ENCODE peak calls at places on chromosome 3, in four cellular contexts. One of them, this sample, is unnamed.

GRCh38 chr3:196650740-196651311 is 11.3 kb downstream of the NRROS start:
- DNase-seq in adipocyte: peak; percentile 96
- DNase-seq in NT2/D1: no peak
- DNase-seq in neuronal stem cell: no peak
- DNase-seq in this sample: peak; percentile 97

GRCh38 chr3:134718736-134719135 is 67.9 kb upstream of the KY start:
- DNase-seq in neuronal stem cell: no peak
- DNase-seq in NT2/D1: no peak
- DNase-seq in adipocyte: no peak
- DNase-seq in this sample: no peak

GRCh38 chr3:14547693-14548092 is 7.6 kb upstream of the GRIP2 start:
- DNase-seq in NT2/D1: no peak
- DNase-seq in neuronal stem cell: no peak
- DNase-seq in adipocyte: no peak
- DNase-seq in this sample: no peak

GRCh38 chr3:70974752-70975151 is 608.8 kb downstream of the FOXP1 start:
- DNase-seq in adipocyte: no peak
- DNase-seq in NT2/D1: no peak
- DNase-seq in neuronal stem cell: no peak
- DNase-seq in this sample: no peak

GRCh38 chr3:122689587-122689986 is 8.9 kb downstream of the PARP14 start:
- DNase-seq in NT2/D1: no peak
- DNase-seq in adipocyte: peak; percentile 19
- DNase-seq in neuronal stem cell: no peak
- DNase-seq in this sample: peak; percentile 58

GRCh38 chr3:168545591-168545990 is 449.9 kb upstream of the GOLIM4 start:
- DNase-seq in adipocyte: peak; percentile 75
- DNase-seq in neuronal stem cell: no peak
- DNase-seq in NT2/D1: no peak
- DNase-seq in this sample: peak; percentile 30

GRCh38 chr3:58102371-58102750 is 94.1 kb downstream of the FLNB start:
- DNase-seq in adipocyte: no peak
- DNase-seq in NT2/D1: no peak
- DNase-seq in neuronal stem cell: no peak
- DNase-seq in this sample: peak; percentile 26

GRCh38 chr3:149407898-149408297 is 30.4 kb upstream of the TM4SF1 start:
- DNase-seq in adipocyte: peak; percentile 19
- DNase-seq in NT2/D1: no peak
- DNase-seq in neuronal stem cell: no peak
- DNase-seq in this sample: peak; percentile 56

GRCh38 chr3:72426618-72427397 is 421.4 kb downstream of the SHQ1 start:
- DNase-seq in neuronal stem cell: no peak
- DNase-seq in adipocyte: no peak
- DNase-seq in NT2/D1: no peak
- DNase-seq in this sample: no peak

GRCh38 chr3:131912255-131912654 is 122.6 kb downstream of the CPNE4 start:
- DNase-seq in NT2/D1: no peak
- DNase-seq in neuronal stem cell: no peak
- DNase-seq in adipocyte: no peak
- DNase-seq in this sample: no peak

GRCh38 chr3:62749657-62750056 is 125.6 kb downstream of the CADPS start:
- DNase-seq in adipocyte: no peak
- DNase-seq in neuronal stem cell: no peak
- DNase-seq in NT2/D1: no peak
- DNase-seq in this sample: no peak

GRCh38 chr3:58392191-58392590 is 41.4 kb downstream of the PDHB start:
- DNase-seq in neuronal stem cell: no peak
- DNase-seq in adipocyte: no peak
- DNase-seq in NT2/D1: no peak
- DNase-seq in this sample: peak; percentile 6

GRCh38 chr3:59573911-59574310 is 524.1 kb upstream of the CFAP20DC start:
- DNase-seq in neuronal stem cell: no peak
- DNase-seq in adipocyte: no peak
- DNase-seq in NT2/D1: no peak
- DNase-seq in this sample: peak; percentile 72

GRCh38 chr3:151933224-151933858 is 59.9 kb downstream of the SUCNR1 start:
- DNase-seq in neuronal stem cell: no peak
- DNase-seq in adipocyte: peak; percentile 86
- DNase-seq in NT2/D1: no peak
- DNase-seq in this sample: no peak

GRCh38 chr3:11603628-11604027 is 40.1 kb downstream of the VGLL4 start:
- DNase-seq in NT2/D1: no peak
- DNase-seq in adipocyte: peak; percentile 83
- DNase-seq in neuronal stem cell: no peak
- DNase-seq in this sample: peak; percentile 94

GRCh38 chr3:129002573-129003569 is 1.8 kb downstream of the EFCC1 start:
- DNase-seq in NT2/D1: no peak
- DNase-seq in neuronal stem cell: no peak
- DNase-seq in adipocyte: no peak
- DNase-seq in this sample: no peak
- H3K4me3 ChIP-seq in NT2/D1: no peak overlapping the region
- H3K4me3 ChIP-seq in neuronal stem cell: peak overlapping the region; percentile 87
- H3K4me3 ChIP-seq in adipocyte: no peak overlapping the region
- H3K4me3 ChIP-seq in this sample: no peak overlapping the region

DNA sequence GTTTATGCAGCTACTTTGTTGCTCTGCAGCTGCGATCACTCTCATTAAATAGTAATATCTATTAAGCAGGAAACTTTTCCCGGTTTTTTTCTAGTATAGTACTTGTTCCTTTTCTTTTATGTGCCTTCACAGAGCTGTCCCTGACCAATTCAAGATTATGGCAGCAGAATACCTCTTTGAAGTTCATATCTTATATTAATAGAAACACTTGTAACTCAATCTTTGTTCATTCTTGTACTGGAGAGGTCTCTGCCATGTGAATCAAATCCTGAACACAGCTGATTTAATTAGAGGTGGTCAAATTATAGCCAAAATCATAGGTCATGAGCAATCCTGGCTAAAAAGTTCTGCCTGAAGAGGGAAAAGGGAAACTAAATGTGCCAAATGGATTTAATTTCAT is 399.0 kb upstream of the ARHGEF26 start:
- DNase-seq in NT2/D1: no peak
- DNase-seq in neuronal stem cell: no peak
- DNase-seq in adipocyte: no peak
- DNase-seq in this sample: no peak
- H3K9ac ChIP-seq in NT2/D1: no peak overlapping the region
- H3K9ac ChIP-seq in neuronal stem cell: no peak overlapping the region
- H3K9ac ChIP-seq in adipocyte: no peak overlapping the region
- H3K9ac ChIP-seq in this sample: no peak overlapping the region

GRCh38 chr3:42195879-42196330 is 70.1 kb downstream of the CCK start:
- DNase-seq in neuronal stem cell: no peak
- DNase-seq in adipocyte: peak; percentile 49
- DNase-seq in NT2/D1: no peak
- DNase-seq in this sample: no peak
- H3K4me3 ChIP-seq in neuronal stem cell: no peak overlapping the region
- H3K4me3 ChIP-seq in adipocyte: no peak overlapping the region
- H3K4me3 ChIP-seq in NT2/D1: no peak overlapping the region
- H3K4me3 ChIP-seq in this sample: no peak overlapping the region

GRCh38 chr3:115788921-115789470 is 165.7 kb downstream of the GAP43 start:
- DNase-seq in NT2/D1: no peak
- DNase-seq in neuronal stem cell: no peak
- DNase-seq in adipocyte: peak; percentile 52
- DNase-seq in this sample: peak; percentile 100

GRCh38 chr3:115792206-115792955 is 169.1 kb downstream of the GAP43 start:
- DNase-seq in adipocyte: no peak
- DNase-seq in NT2/D1: no peak
- DNase-seq in neuronal stem cell: no peak
- DNase-seq in this sample: peak; percentile 80

GRCh38 chr3:115787818-115788217 is 164.5 kb downstream of the GAP43 start:
- DNase-seq in NT2/D1: no peak
- DNase-seq in adipocyte: no peak
- DNase-seq in neuronal stem cell: no peak
- DNase-seq in this sample: no peak

GRCh38 chr3:115790759-115791158 is 167.4 kb downstream of the GAP43 start:
- DNase-seq in neuronal stem cell: no peak
- DNase-seq in NT2/D1: no peak
- DNase-seq in adipocyte: peak; percentile 90
- DNase-seq in this sample: peak; percentile 100

GRCh38 chr3:115789480-115789879 is 166.2 kb downstream of the GAP43 start:
- DNase-seq in neuronal stem cell: no peak
- DNase-seq in NT2/D1: no peak
- DNase-seq in adipocyte: no peak
- DNase-seq in this sample: peak; percentile 41
- H3K9ac ChIP-seq in neuronal stem cell: no peak overlapping the region
- H3K9ac ChIP-seq in NT2/D1: no peak overlapping the region
- H3K9ac ChIP-seq in adipocyte: no peak overlapping the region
- H3K9ac ChIP-seq in this sample: no peak overlapping the region

GRCh38 chr3:120764206-120764605 is 21.7 kb downstream of the GTF2E1 start:
- DNase-seq in NT2/D1: no peak
- DNase-seq in neuronal stem cell: no peak
- DNase-seq in adipocyte: no peak
- DNase-seq in this sample: no peak
- H3K4me3 ChIP-seq in NT2/D1: no peak overlapping the region
- H3K4me3 ChIP-seq in neuronal stem cell: no peak overlapping the region
- H3K4me3 ChIP-seq in adipocyte: no peak overlapping the region
- H3K4me3 ChIP-seq in this sample: no peak overlapping the region

DNA sequence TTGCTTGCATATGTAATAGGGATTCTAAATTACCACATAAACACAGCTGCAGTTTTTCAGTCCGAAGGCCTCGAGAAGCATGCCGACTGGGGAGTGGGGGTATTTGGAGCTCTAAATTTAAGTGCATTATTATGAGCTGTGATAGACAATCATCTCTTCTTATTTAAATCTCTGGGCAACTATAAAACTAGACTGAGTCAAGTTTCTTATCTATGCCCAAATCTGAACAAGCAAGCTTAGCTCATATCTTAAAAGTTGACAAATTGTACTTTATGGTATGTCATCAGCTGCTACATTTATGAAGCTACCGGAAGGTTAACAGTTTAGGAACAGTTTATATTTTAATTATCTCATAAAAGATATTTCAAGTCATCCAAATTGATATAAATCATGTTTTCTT is 19.5 kb upstream of the THRB start:
- DNase-seq in adipocyte: no peak
- DNase-seq in NT2/D1: no peak
- DNase-seq in neuronal stem cell: no peak
- DNase-seq in this sample: no peak
- H3K9ac ChIP-seq in adipocyte: no peak overlapping the region
- H3K9ac ChIP-seq in NT2/D1: no peak overlapping the region
- H3K9ac ChIP-seq in neuronal stem cell: no peak overlapping the region
- H3K9ac ChIP-seq in this sample: no peak overlapping the region

DNA sequence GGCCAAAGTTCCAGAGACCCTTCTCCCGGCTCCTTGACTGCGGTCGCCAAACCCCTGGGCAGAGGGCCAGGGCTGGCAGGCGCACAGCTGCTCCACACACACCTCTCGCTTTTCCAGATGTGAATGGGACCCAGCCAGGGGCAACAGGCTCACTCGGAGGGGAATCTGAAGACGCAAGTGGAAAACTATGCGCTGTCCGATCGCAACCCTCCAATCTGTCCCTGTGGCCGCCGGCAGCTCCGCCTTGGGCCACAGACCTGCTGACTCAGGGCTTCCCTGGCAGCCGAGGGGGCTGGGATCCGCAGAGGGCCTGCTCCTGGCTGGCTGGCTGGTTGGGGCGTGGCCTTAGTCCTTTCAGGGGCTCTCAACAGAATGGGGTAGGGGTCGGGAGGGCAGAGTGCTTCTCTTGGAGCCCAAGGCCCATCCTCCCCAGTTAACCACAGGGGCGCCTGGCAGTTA is 54.0 kb downstream of the IQSEC1 start:
- DNase-seq in NT2/D1: peak; percentile 72
- DNase-seq in neuronal stem cell: peak; percentile 71
- DNase-seq in adipocyte: peak; percentile 84
- DNase-seq in this sample: peak; percentile 90
- H3K4me3 ChIP-seq in NT2/D1: peak overlapping the region; percentile 42
- H3K4me3 ChIP-seq in neuronal stem cell: no peak overlapping the region
- H3K4me3 ChIP-seq in adipocyte: peak overlapping the region; percentile 79
- H3K4me3 ChIP-seq in this sample: no peak overlapping the region

DNA sequence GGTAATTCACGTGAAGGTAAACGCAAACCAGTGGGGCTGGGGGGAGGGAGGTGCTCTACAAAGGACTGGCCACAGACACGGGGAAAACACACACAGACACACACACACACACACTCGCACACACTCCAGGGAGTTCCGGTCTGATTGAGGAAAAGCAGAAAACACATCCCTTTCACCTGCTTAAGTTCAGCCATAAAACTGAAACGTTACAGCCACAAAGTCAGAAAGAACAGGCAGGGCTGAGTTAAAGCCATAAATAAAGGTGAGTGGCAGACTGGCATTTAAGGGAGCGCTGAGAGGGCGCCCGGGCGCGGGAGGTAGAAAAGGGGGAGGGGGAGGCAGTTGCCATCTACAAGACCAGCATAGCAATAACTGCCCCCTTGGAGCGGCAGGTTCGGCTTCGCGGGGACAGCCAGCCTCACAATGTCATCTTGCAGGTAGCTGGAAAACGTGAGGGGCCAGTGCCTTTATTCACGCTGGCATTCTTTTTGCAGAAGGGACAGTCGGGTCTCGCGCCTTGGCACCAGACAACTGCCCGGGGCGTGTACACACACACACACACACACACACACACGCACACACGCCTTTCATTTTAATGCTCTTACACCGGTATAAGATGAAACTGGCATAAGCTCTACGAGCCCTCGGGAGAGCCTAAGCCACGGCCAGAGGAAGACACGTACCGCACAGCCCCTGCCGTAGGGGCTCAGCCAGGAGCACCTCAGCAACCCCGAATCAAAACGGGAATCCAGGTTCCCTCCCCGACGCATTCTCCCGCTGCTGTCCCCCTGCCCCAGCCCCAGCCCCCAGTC is 869 bp downstream of the TNIK start:
- DNase-seq in NT2/D1: no peak
- DNase-seq in neuronal stem cell: peak; percentile 15
- DNase-seq in adipocyte: peak; percentile 37
- DNase-seq in this sample: peak; percentile 48
- H3K9ac ChIP-seq in NT2/D1: peak overlapping the region; percentile 35
- H3K9ac ChIP-seq in neuronal stem cell: peak overlapping the region; percentile 72
- H3K9ac ChIP-seq in adipocyte: peak overlapping the region; percentile 56
- H3K9ac ChIP-seq in this sample: peak overlapping the region; percentile 25

GRCh38 chr3:46261926-46262594 is 19.8 kb downstream of the CCR3 start:
- DNase-seq in NT2/D1: no peak
- DNase-seq in neuronal stem cell: no peak
- DNase-seq in adipocyte: peak; percentile 13
- DNase-seq in this sample: no peak
- H3K4me3 ChIP-seq in NT2/D1: no peak overlapping the region
- H3K4me3 ChIP-seq in neuronal stem cell: no peak overlapping the region
- H3K4me3 ChIP-seq in adipocyte: peak overlapping the region; percentile 35
- H3K4me3 ChIP-seq in this sample: no peak overlapping the region